ENCODE peak calls at places on chromosomes 6 and 20, in nine cellular contexts. G, S, Z, K, V, U, C, R and Y are unnamed samples.
A peak's percentile ranks its signal among the peaks of the same experiment; 100 is the strongest.

GRCh38 chr20:3209023-3209945 is at the start of gene ITPA:
- DNase-seq in K (peak; percentile 77), Z (no peak), U (peak; percentile 83), V (peak; percentile 45), R (peak; percentile 54), C (peak; percentile 74), S (peak; percentile 61), G (peak; percentile 61), Y (peak; percentile 20)

GRCh38 chr6:125984311-125984710 is 2.0 kb upstream of the TRMT11 start:
- DNase-seq in V (no peak), G (no peak), C (no peak), K (no peak), Z (no peak), U (no peak), S (no peak), R (no peak), Y (peak; percentile 20)

GRCh38 chr6:110366241-110366640 is 8.1 kb upstream of the METTL24 start:
- DNase-seq in S (no peak), V (no peak), R (no peak), G (no peak), Z (no peak), C (no peak), U (no peak), K (no peak), Y (no peak)

GRCh38 chr6:105879902-105880547 is 206.1 kb upstream of the PRDM1 start:
- DNase-seq in G (no peak), C (no peak), V (no peak), Z (no peak), U (no peak), K (peak; percentile 60), S (no peak), R (no peak), Y (no peak)

GRCh38 chr20:41029150-41029872 is 689 bp downstream of the TOP1 start:
- DNase-seq in K (peak; percentile 47), G (peak; percentile 50), V (peak; percentile 34), U (peak; percentile 79), S (peak; percentile 59), R (peak; percentile 18), C (peak; percentile 43), Z (peak; percentile 1), Y (no peak)

GRCh38 chr6:39933669-39934059 is 598 bp downstream of the MOCS1 start:
- DNase-seq in R (no peak), U (no peak), C (no peak), G (no peak), K (no peak), Z (no peak), V (no peak), S (no peak), Y (no peak)

GRCh38 chr6:2653369-2654032 is 97.2 kb downstream of the MYLK4 start:
- DNase-seq in V (no peak), S (no peak), C (no peak), U (no peak), Z (no peak), K (no peak), G (no peak), R (no peak), Y (no peak)

GRCh38 chr6:2718334-2719052 is 32.2 kb downstream of the MYLK4 start:
- DNase-seq in V (no peak), R (no peak), S (no peak), U (no peak), K (no peak), G (no peak), C (no peak), Z (no peak), Y (no peak)

GRCh38 chr20:17565164-17565845 is 4.6 kb upstream of the DSTN start:
- DNase-seq in Z (no peak), S (peak; percentile 81), K (no peak), C (no peak), U (no peak), G (no peak), R (no peak), V (no peak), Y (no peak)

GRCh38 chr20:44819936-44820335 is 9.6 kb upstream of the RIMS4 start:
- DNase-seq in U (peak; percentile 12), C (no peak), Z (no peak), K (no peak), S (no peak), R (no peak), G (no peak), V (no peak), Y (no peak)

GRCh38 chr20:49892260-49893216 is 22.8 kb downstream of the SPATA2 start:
- DNase-seq in C (no peak), R (no peak), Z (no peak), U (no peak), G (no peak), S (no peak), K (peak; percentile 18), V (no peak), Y (no peak)

GRCh38 chr20:46113071-46113470 is 5.0 kb upstream of the CD40 start:
- DNase-seq in Z (no peak), V (no peak), G (no peak), S (no peak), R (no peak), K (no peak), C (no peak), U (no peak), Y (no peak)

GRCh38 chr6:39982720-39983119 is 48.5 kb upstream of the MOCS1 start:
- DNase-seq in S (no peak), C (no peak), G (no peak), Z (no peak), V (no peak), R (no peak), K (no peak), U (no peak), Y (no peak)

GRCh38 chr6:47097092-47097945 is 55.2 kb upstream of the ADGRF1 start:
- DNase-seq in Z (peak; percentile 68), G (peak; percentile 82), U (no peak), S (peak; percentile 73), R (peak; percentile 50), C (peak; percentile 48), V (peak; percentile 35), K (peak; percentile 25), Y (peak; percentile 83)

GRCh38 chr20:54177378-54177777 is 3.6 kb upstream of the CYP24A1 start:
- DNase-seq in Z (no peak), K (no peak), R (no peak), G (no peak), C (no peak), V (no peak), S (no peak), U (no peak), Y (no peak)

GRCh38 chr6:30265166-30265565 is 52.0 kb upstream of the TRIM26 start:
- DNase-seq in G (no peak), U (no peak), S (no peak), V (no peak), K (no peak), R (no peak), C (no peak), Z (no peak), Y (no peak)

GRCh38 chr6:7175463-7175862 is 67.7 kb downstream of the RREB1 start:
- DNase-seq in C (no peak), Z (no peak), G (no peak), S (no peak), U (no peak), K (no peak), V (no peak), R (no peak), Y (no peak)

GRCh38 chr6:22785036-22785435 is 215.7 kb downstream of the HDGFL1 start:
- DNase-seq in G (peak; percentile 3), R (peak; percentile 48), U (no peak), C (peak; percentile 5), Z (no peak), K (no peak), S (no peak), V (no peak), Y (no peak)

GRCh38 chr6:21383499-21384085 is 210.0 kb upstream of the SOX4 start:
- DNase-seq in S (no peak), Z (no peak), K (no peak), U (no peak), R (no peak), C (no peak), V (no peak), G (no peak), Y (no peak)

GRCh38 chr20:841568-842546 is 8.3 kb downstream of the FAM110A start:
- DNase-seq in R (no peak), S (no peak), V (no peak), Z (no peak), G (peak; percentile 91), K (no peak), C (peak; percentile 23), U (no peak), Y (no peak)

GRCh38 chr6:43014434-43014909 is 423 bp downstream of the KLHDC3 start:
- DNase-seq in U (no peak), R (no peak), G (no peak), V (no peak), Z (no peak), K (no peak), S (peak; percentile 27), C (no peak), Y (peak; percentile 36)

GRCh38 chr6:11921017-11921438 is 91.1 kb upstream of the HIVEP1 start:
- DNase-seq in V (peak; percentile 63), K (no peak), U (no peak), G (peak; percentile 90), Z (no peak), C (no peak), S (peak; percentile 81), R (no peak), Y (peak; percentile 97)

GRCh38 chr20:62860924-62861691 is 514 bp downstream of the TCFL5 start:
- DNase-seq in R (no peak), K (peak; percentile 40), S (peak; percentile 33), Z (no peak), G (no peak), C (no peak), U (peak; percentile 73), V (no peak), Y (no peak)

GRCh38 chr6:156395276-156395675 is 381.9 kb upstream of the ARID1B start:
- DNase-seq in Z (no peak), K (peak; percentile 45), C (no peak), V (no peak), S (no peak), R (no peak), U (no peak), G (no peak), Y (no peak)

GRCh38 chr6:1574895-1575212 is 34.9 kb upstream of the FOXC1 start:
- DNase-seq in K (no peak), C (no peak), V (no peak), G (peak; percentile 82), U (no peak), Z (no peak), S (no peak), R (no peak), Y (no peak)

GRCh38 chr20:63861981-63862901 is 943 bp downstream of the ABHD16B start:
- DNase-seq in S (no peak), V (no peak), Z (no peak), C (no peak), R (no peak), U (no peak), G (no peak), K (no peak), Y (no peak)

GRCh38 chr20:58160451-58161051 is 67.9 kb downstream of the ANKRD60 start:
- DNase-seq in V (peak; percentile 34), Z (no peak), C (no peak), R (no peak), G (no peak), K (no peak), S (no peak), U (no peak), Y (peak; percentile 60)

GRCh38 chr6:14816106-14816864 is 429.6 kb upstream of the JARID2 start:
- DNase-seq in K (no peak), U (no peak), Z (no peak), S (no peak), G (peak; percentile 60), V (no peak), R (no peak), C (no peak), Y (no peak)

GRCh38 chr6:22970004-22970403 is 400.6 kb downstream of the HDGFL1 start:
- DNase-seq in V (no peak), G (no peak), Z (no peak), C (no peak), U (no peak), K (no peak), S (no peak), R (no peak), Y (no peak)

GRCh38 chr20:9019833-9020232 is 49.1 kb upstream of the PLCB4 start:
- DNase-seq in G (no peak), K (no peak), C (no peak), U (no peak), V (no peak), S (no peak), R (no peak), Z (no peak), Y (no peak)

GRCh38 chr6:129635396-129636164 is 74.4 kb downstream of the ARHGAP18 start:
- DNase-seq in U (no peak), S (no peak), C (no peak), Z (no peak), K (no peak), G (no peak), R (no peak), V (no peak), Y (no peak)